ENCODE peak calls at places on chromosome 15, in seven cellular contexts. U is NCI-H2081, D is HEK293T, S is kidney tubule cell, C is NCI-H1105 treated with DMSO at 0.1 percent for 48 hours, E is RPMI8226, A is LHCN-M2. O is an unnamed sample.

GRCh38 chr15:88301311-88301710 is 44.8 kb upstream of the NTRK3 start:
- DNase-seq in U (no peak), D (no peak), S (no peak), C (no peak), E (no peak), A (no peak), O (no peak)

GRCh38 chr15:77025941-77026411 is 31.1 kb downstream of the PSTPIP1 start:
- DNase-seq in A (no peak), E (no peak), S (no peak), C (no peak), D (no peak), U (no peak), O (no peak)

GRCh38 chr15:50697109-50697797 is 10.7 kb upstream of the TRPM7 start:
- DNase-seq in C (no peak), U (no peak), D (no peak), A (no peak), E (no peak), S (no peak), O (no peak)

GRCh38 chr15:92009162-92009561 is 155.7 kb downstream of the SLCO3A1 start:
- DNase-seq in C (no peak), E (no peak), A (no peak), D (no peak), U (no peak), S (peak), O (no peak)

GRCh38 chr15:68644088-68644904 is 65.5 kb downstream of the CORO2B start:
- DNase-seq in S (peak), C (no peak), E (no peak), D (no peak), A (peak), U (no peak), O (peak)

GRCh38 chr15:66772967-66773873 is 71.2 kb downstream of the SMAD6 start:
- DNase-seq in E (no peak), D (no peak), C (no peak), A (no peak), S (peak), U (no peak), O (peak)

GRCh38 chr15:42203891-42204290 is 4.2 kb downstream of the VPS39 start:
- DNase-seq in U (no peak), D (no peak), E (no peak), S (no peak), A (no peak), C (no peak), O (no peak)

GRCh38 chr15:69991493-69991892 is 106.2 kb downstream of the TLE3 start:
- DNase-seq in S (no peak), C (no peak), U (no peak), A (no peak), E (no peak), D (no peak), O (no peak)

GRCh38 chr15:92714071-92714456 is 58.5 kb upstream of the FAM174B start:
- DNase-seq in S (peak), E (no peak), C (peak), A (peak), D (peak), U (peak), O (no peak)

GRCh38 chr15:85800460-85801123 is 5.9 kb upstream of the KLHL25 start:
- DNase-seq in U (peak), C (peak), E (peak), A (peak), S (peak), D (no peak), O (peak)

GRCh38 chr15:22229971-22230815 is 149.9 kb downstream of the OR4M2 start:
- DNase-seq in A (no peak), S (peak), U (no peak), C (no peak), D (no peak), E (no peak), O (no peak)

GRCh38 chr15:84633311-84634227 is 20.5 kb downstream of the WDR73 start:
- DNase-seq in E (peak), S (peak), U (peak), C (peak), A (peak), D (peak), O (peak)